ENCODE peak calls at places on chromosome 10, in nine cellular contexts. One of them, this sample, is unnamed. For H3K9me2, the result is how much of the 10 kb centered on the place peaks cover.

GRCh38 chr10:73992899-73993788 is 4.8 kb upstream of the VCL start:
- DNase-seq in GM23338: no peak
- DNase-seq in GM23248: peak
- DNase-seq in hepatocyte: no peak
- DNase-seq in HCT116: no peak
- DNase-seq in PC-3: no peak
- DNase-seq in OCI-LY7: no peak
- DNase-seq in SK-N-SH: no peak
- DNase-seq in PC-9: no peak
- DNase-seq in this sample: no peak

GRCh38 chr10:79100761-79101160 is 32.0 kb downstream of the ZMIZ1 start:
- DNase-seq in HCT116: no peak
- DNase-seq in GM23338: no peak
- DNase-seq in hepatocyte: no peak
- DNase-seq in SK-N-SH: no peak
- DNase-seq in OCI-LY7: peak
- DNase-seq in GM23248: no peak
- DNase-seq in PC-9: no peak
- DNase-seq in PC-3: no peak
- DNase-seq in this sample: no peak

GRCh38 chr10:132397036-132397541 is at the start of gene PWWP2B:
- DNase-seq in GM23338: no peak
- DNase-seq in HCT116: no peak
- DNase-seq in GM23248: peak
- DNase-seq in PC-3: peak
- DNase-seq in OCI-LY7: peak
- DNase-seq in hepatocyte: peak
- DNase-seq in SK-N-SH: peak
- DNase-seq in PC-9: no peak
- DNase-seq in this sample: no peak

GRCh38 chr10:58435297-58435696 is 50.1 kb downstream of the TFAM start:
- DNase-seq in GM23248: peak
- DNase-seq in OCI-LY7: no peak
- DNase-seq in GM23338: peak
- DNase-seq in HCT116: peak
- DNase-seq in hepatocyte: peak
- DNase-seq in PC-9: peak
- DNase-seq in SK-N-SH: no peak
- DNase-seq in PC-3: peak
- DNase-seq in this sample: no peak

GRCh38 chr10:8136745-8137144 is 82.3 kb downstream of the GATA3 start:
- DNase-seq in GM23338: no peak
- DNase-seq in OCI-LY7: no peak
- DNase-seq in SK-N-SH: no peak
- DNase-seq in GM23248: no peak
- DNase-seq in PC-3: no peak
- DNase-seq in HCT116: no peak
- DNase-seq in hepatocyte: no peak
- DNase-seq in PC-9: no peak
- DNase-seq in this sample: no peak

GRCh38 chr10:91525939-91526712 is 106.7 kb downstream of the PPP1R3C start:
- DNase-seq in GM23338: no peak
- DNase-seq in PC-9: no peak
- DNase-seq in hepatocyte: no peak
- DNase-seq in OCI-LY7: no peak
- DNase-seq in PC-3: no peak
- DNase-seq in SK-N-SH: no peak
- DNase-seq in HCT116: no peak
- DNase-seq in GM23248: no peak
- DNase-seq in this sample: no peak

GRCh38 chr10:88209837-88210552 is 346.6 kb downstream of the PTEN start:
- DNase-seq in SK-N-SH: no peak
- DNase-seq in PC-3: no peak
- DNase-seq in PC-9: no peak
- DNase-seq in OCI-LY7: no peak
- DNase-seq in GM23338: no peak
- DNase-seq in hepatocyte: no peak
- DNase-seq in HCT116: no peak
- DNase-seq in GM23248: peak
- DNase-seq in this sample: no peak

GRCh38 chr10:114477285-114477684 is 73.0 kb upstream of the AFAP1L2 start:
- DNase-seq in HCT116: no peak
- DNase-seq in PC-3: no peak
- DNase-seq in PC-9: no peak
- DNase-seq in hepatocyte: no peak
- DNase-seq in GM23338: no peak
- DNase-seq in SK-N-SH: no peak
- DNase-seq in OCI-LY7: no peak
- DNase-seq in GM23248: peak
- DNase-seq in this sample: no peak

GRCh38 chr10:132962623-132963429 is 20.5 kb upstream of the CFAP46 start:
- DNase-seq in SK-N-SH: no peak
- DNase-seq in OCI-LY7: no peak
- DNase-seq in GM23248: peak
- DNase-seq in PC-3: no peak
- DNase-seq in hepatocyte: no peak
- DNase-seq in PC-9: no peak
- DNase-seq in GM23338: no peak
- DNase-seq in HCT116: no peak
- DNase-seq in this sample: no peak

GRCh38 chr10:122343135-122343800 is 31.2 kb upstream of the PLEKHA1 start:
- DNase-seq in HCT116: no peak
- DNase-seq in GM23338: no peak
- DNase-seq in GM23248: no peak
- DNase-seq in hepatocyte: no peak
- DNase-seq in PC-3: no peak
- DNase-seq in OCI-LY7: peak
- DNase-seq in PC-9: no peak
- DNase-seq in SK-N-SH: no peak
- DNase-seq in this sample: peak
- H3K4me2 ChIP-seq in HCT116: no peak
- H3K4me2 ChIP-seq in GM23338: no peak
- H3K4me2 ChIP-seq in GM23248: no peak
- H3K4me2 ChIP-seq in hepatocyte: no peak
- H3K4me2 ChIP-seq in PC-3: no peak
- H3K4me2 ChIP-seq in OCI-LY7: peak
- H3K4me2 ChIP-seq in PC-9: no peak
- H3K4me2 ChIP-seq in SK-N-SH: no peak
- H3K4me2 ChIP-seq in this sample: peak

GRCh38 chr10:66405566-66405965 is 520.3 kb upstream of the LRRTM3 start:
- DNase-seq in GM23338: no peak
- DNase-seq in PC-3: peak
- DNase-seq in HCT116: no peak
- DNase-seq in OCI-LY7: no peak
- DNase-seq in SK-N-SH: no peak
- DNase-seq in PC-9: no peak
- DNase-seq in GM23248: no peak
- DNase-seq in hepatocyte: no peak
- DNase-seq in this sample: no peak
- H3K9me2 ChIP-seq in GM23338: under half
- H3K9me2 ChIP-seq in PC-3: under half
- H3K9me2 ChIP-seq in HCT116: under half
- H3K9me2 ChIP-seq in OCI-LY7: under half
- H3K9me2 ChIP-seq in SK-N-SH: under half
- H3K9me2 ChIP-seq in PC-9: under half
- H3K9me2 ChIP-seq in GM23248: under half
- H3K9me2 ChIP-seq in hepatocyte: under half
- H3K9me2 ChIP-seq in this sample: under half

GRCh38 chr10:86710987-86711236 is 42.6 kb downstream of the LDB3 start:
- DNase-seq in GM23338: no peak
- DNase-seq in OCI-LY7: no peak
- DNase-seq in hepatocyte: no peak
- DNase-seq in GM23248: no peak
- DNase-seq in SK-N-SH: no peak
- DNase-seq in HCT116: no peak
- DNase-seq in PC-9: no peak
- DNase-seq in PC-3: no peak
- DNase-seq in this sample: no peak
- H3K4me2 ChIP-seq in GM23338: peak
- H3K4me2 ChIP-seq in OCI-LY7: peak
- H3K4me2 ChIP-seq in hepatocyte: peak
- H3K4me2 ChIP-seq in GM23248: peak
- H3K4me2 ChIP-seq in SK-N-SH: peak
- H3K4me2 ChIP-seq in HCT116: peak
- H3K4me2 ChIP-seq in PC-9: peak
- H3K4me2 ChIP-seq in PC-3: peak
- H3K4me2 ChIP-seq in this sample: peak

GRCh38 chr10:68950598-68950997 is 5.4 kb upstream of the DDX21 start:
- DNase-seq in PC-9: no peak
- DNase-seq in GM23338: no peak
- DNase-seq in SK-N-SH: no peak
- DNase-seq in PC-3: no peak
- DNase-seq in OCI-LY7: no peak
- DNase-seq in hepatocyte: no peak
- DNase-seq in HCT116: no peak
- DNase-seq in GM23248: no peak
- DNase-seq in this sample: no peak
- H3K9me2 ChIP-seq in PC-9: under half
- H3K9me2 ChIP-seq in GM23338: under half
- H3K9me2 ChIP-seq in SK-N-SH: under half
- H3K9me2 ChIP-seq in PC-3: under half
- H3K9me2 ChIP-seq in OCI-LY7: under half
- H3K9me2 ChIP-seq in hepatocyte: under half
- H3K9me2 ChIP-seq in HCT116: under half
- H3K9me2 ChIP-seq in GM23248: under half
- H3K9me2 ChIP-seq in this sample: under half

DNA sequence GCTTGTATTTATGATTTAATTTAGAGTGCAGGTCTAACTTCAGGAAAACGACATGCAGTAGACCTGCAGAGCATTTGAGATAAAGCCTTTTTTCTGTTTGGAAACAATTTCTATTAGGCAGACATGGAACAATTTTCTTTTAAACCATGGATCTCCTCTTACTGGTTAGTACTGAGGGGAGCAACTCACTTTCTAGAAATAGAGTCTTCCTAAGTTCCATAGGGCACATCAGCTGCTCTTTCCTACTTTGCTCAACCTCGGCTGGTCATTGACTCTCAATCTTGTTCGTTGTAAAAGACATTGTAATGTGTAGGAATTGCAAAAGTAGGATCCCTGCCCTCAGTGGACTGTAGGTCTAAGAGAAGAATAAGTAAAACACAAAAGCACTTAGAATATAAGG is 58.0 kb downstream of the PLXDC2 start:
- DNase-seq in GM23338: no peak
- DNase-seq in PC-9: no peak
- DNase-seq in hepatocyte: no peak
- DNase-seq in GM23248: no peak
- DNase-seq in PC-3: no peak
- DNase-seq in SK-N-SH: no peak
- DNase-seq in HCT116: no peak
- DNase-seq in OCI-LY7: no peak
- DNase-seq in this sample: no peak
- H3K4me2 ChIP-seq in GM23338: no peak
- H3K4me2 ChIP-seq in PC-9: no peak
- H3K4me2 ChIP-seq in hepatocyte: no peak
- H3K4me2 ChIP-seq in GM23248: no peak
- H3K4me2 ChIP-seq in PC-3: no peak
- H3K4me2 ChIP-seq in SK-N-SH: no peak
- H3K4me2 ChIP-seq in HCT116: no peak
- H3K4me2 ChIP-seq in OCI-LY7: no peak
- H3K4me2 ChIP-seq in this sample: no peak

GRCh38 chr10:110544958-110545537 is 22.4 kb upstream of the SMC3 start:
- DNase-seq in HCT116: no peak
- DNase-seq in GM23248: peak
- DNase-seq in PC-3: no peak
- DNase-seq in hepatocyte: peak
- DNase-seq in SK-N-SH: no peak
- DNase-seq in PC-9: no peak
- DNase-seq in OCI-LY7: no peak
- DNase-seq in GM23338: no peak
- DNase-seq in this sample: no peak
- H3K9me2 ChIP-seq in HCT116: under half
- H3K9me2 ChIP-seq in GM23248: under half
- H3K9me2 ChIP-seq in PC-3: under half
- H3K9me2 ChIP-seq in hepatocyte: under half
- H3K9me2 ChIP-seq in SK-N-SH: under half
- H3K9me2 ChIP-seq in PC-9: under half
- H3K9me2 ChIP-seq in OCI-LY7: under half
- H3K9me2 ChIP-seq in GM23338: under half
- H3K9me2 ChIP-seq in this sample: under half

GRCh38 chr10:43899224-43899959 is 250.7 kb upstream of the ZNF32 start:
- DNase-seq in hepatocyte: no peak
- DNase-seq in HCT116: no peak
- DNase-seq in SK-N-SH: peak
- DNase-seq in PC-9: no peak
- DNase-seq in PC-3: no peak
- DNase-seq in GM23248: peak
- DNase-seq in OCI-LY7: no peak
- DNase-seq in GM23338: no peak
- DNase-seq in this sample: no peak
- H3K4me2 ChIP-seq in hepatocyte: no peak
- H3K4me2 ChIP-seq in HCT116: no peak
- H3K4me2 ChIP-seq in SK-N-SH: no peak
- H3K4me2 ChIP-seq in PC-9: no peak
- H3K4me2 ChIP-seq in PC-3: no peak
- H3K4me2 ChIP-seq in GM23248: no peak
- H3K4me2 ChIP-seq in OCI-LY7: no peak
- H3K4me2 ChIP-seq in GM23338: no peak
- H3K4me2 ChIP-seq in this sample: no peak